ENCODE peak calls at places on chromosomes 2 and 18, in seven cellular contexts. I, P, M, E, C, G and Y are unnamed samples.

GRCh38 chr2:97761192-97761591 is 47.8 kb downstream of the ZAP70 start:
- DNase-seq in P (peak; percentile 50), I (no peak), G (no peak), M (peak; percentile 32), C (no peak), E (no peak), Y (no peak)

GRCh38 chr2:28949617-28950305 is 31.3 kb upstream of the TOGARAM2 start:
- DNase-seq in M (no peak), C (no peak), E (no peak), P (no peak), I (no peak), G (no peak), Y (no peak)

GRCh38 chr2:85549826-85550225 is 10.9 kb downstream of the MAT2A start:
- DNase-seq in G (peak; percentile 81), I (no peak), P (no peak), M (no peak), E (no peak), C (no peak), Y (no peak)

GRCh38 chr2:190466819-190467444 is 58.8 kb downstream of the MFSD6 start:
- DNase-seq in M (no peak), P (no peak), C (no peak), E (no peak), G (no peak), I (no peak), Y (no peak)

GRCh38 chr18:49459404-49460171 is 857 bp downstream of the DYM start:
- DNase-seq in C (no peak), G (no peak), E (no peak), P (peak; percentile 5), I (no peak), M (no peak), Y (peak; percentile 25)

GRCh38 chr2:239369631-239370161 is 31.1 kb downstream of the HDAC4 start:
- DNase-seq in I (peak; percentile 74), P (peak; percentile 88), G (no peak), M (peak; percentile 70), E (no peak), C (peak; percentile 32), Y (peak; percentile 51)

GRCh38 chr2:183495589-183496267 is 371.5 kb downstream of the NUP35 start:
- DNase-seq in I (no peak), P (no peak), G (no peak), M (no peak), C (no peak), E (no peak), Y (no peak)

GRCh38 chr2:27353762-27354596 is 2.6 kb downstream of the GTF3C2 start:
- DNase-seq in C (no peak), P (no peak), M (no peak), E (no peak), G (no peak), I (no peak), Y (no peak)

GRCh38 chr18:77911973-77912372 is 662.3 kb downstream of the GALR1 start:
- DNase-seq in G (no peak), C (no peak), I (no peak), P (no peak), M (no peak), E (no peak), Y (no peak)

GRCh38 chr2:177242136-177242987 is 22.2 kb downstream of the NFE2L2 start:
- DNase-seq in C (peak; percentile 79), I (no peak), P (no peak), G (peak; percentile 90), E (no peak), M (no peak), Y (peak; percentile 53)

GRCh38 chr2:63379438-63379837 is 208.8 kb downstream of the WDPCP start:
- DNase-seq in C (no peak), I (no peak), M (no peak), E (no peak), P (no peak), G (no peak), Y (no peak)

GRCh38 chr18:9855686-9856085 is 30.1 kb upstream of the TXNDC2 start:
- DNase-seq in P (no peak), M (no peak), G (no peak), E (no peak), C (no peak), I (no peak), Y (no peak)

GRCh38 chr2:67649331-67650071 is 252.4 kb downstream of the ETAA1 start:
- DNase-seq in M (no peak), E (no peak), P (no peak), C (no peak), I (peak; percentile 57), G (peak; percentile 30), Y (no peak)

GRCh38 chr18:56795381-56795780 is 144.2 kb downstream of the WDR7 start:
- DNase-seq in P (no peak), C (no peak), M (no peak), E (no peak), I (no peak), G (peak; percentile 14), Y (no peak)

GRCh38 chr18:68314403-68314802 is 400.5 kb downstream of the TMX3 start:
- DNase-seq in M (no peak), G (peak; percentile 22), P (no peak), E (no peak), I (no peak), C (no peak), Y (no peak)

GRCh38 chr18:46416706-46417638 is 240.0 kb downstream of the LOXHD1 start:
- DNase-seq in C (peak; percentile 61), I (no peak), G (no peak), E (no peak), P (no peak), M (no peak), Y (no peak)